ENCODE peak calls at places on chromosomes 5 and 9, in seven cellular contexts. N is upper lobe of left lung, I is A549, T is SK-N-SH, Y is sigmoid colon, D is ovary, Q is H1. K is an unnamed sample.

GRCh38 chr9:120610975-120611689 is 31.2 kb upstream of the CDK5RAP2 start:
- DNase-seq in N (no peak), I (peak), T (no peak), Y (no peak), D (no peak), Q (no peak), K (no peak)

GRCh38 chr5:66554211-66554610 is 42.0 kb upstream of the MAST4 start:
- DNase-seq in N (peak), I (no peak), T (no peak), Y (no peak), D (no peak), Q (no peak), K (no peak)

GRCh38 chr9:107929439-107929838 is 439.9 kb upstream of the KLF4 start:
- DNase-seq in N (peak), I (no peak), T (no peak), Y (peak), D (peak), Q (no peak), K (peak)

GRCh38 chr5:172175263-172175719 is 12.7 kb downstream of the STK10 start:
- DNase-seq in N (peak), I (no peak), T (no peak), Y (peak), D (no peak), Q (no peak), K (no peak)

GRCh38 chr9:73180373-73180772 is 28.7 kb downstream of the ANXA1 start:
- DNase-seq in N (no peak), I (no peak), T (no peak), Y (no peak), D (no peak), Q (no peak), K (no peak)

GRCh38 chr9:89684912-89685636 is 80.3 kb downstream of the GADD45G start:
- DNase-seq in N (peak), I (no peak), T (no peak), Y (no peak), D (peak), Q (no peak), K (no peak)

GRCh38 chr9:16521868-16522381 is 348.5 kb downstream of the BNC2 start:
- DNase-seq in N (peak), I (no peak), T (peak), Y (peak), D (no peak), Q (no peak), K (no peak)

GRCh38 chr5:60668715-60669304 is 31.2 kb downstream of the DEPDC1B start:
- DNase-seq in N (no peak), I (peak), T (peak), Y (no peak), D (no peak), Q (no peak), K (no peak)

GRCh38 chr9:121609845-121610637 is 41.4 kb upstream of the DAB2IP start:
- DNase-seq in N (peak), I (peak), T (no peak), Y (peak), D (no peak), Q (no peak), K (no peak)

GRCh38 chr5:8861764-8862163 is 684.1 kb downstream of the SEMA5A start:
- DNase-seq in N (no peak), I (no peak), T (no peak), Y (no peak), D (no peak), Q (no peak), K (no peak)

GRCh38 chr9:114400219-114400618 is 12.4 kb upstream of the AKNA start:
- DNase-seq in N (no peak), I (no peak), T (no peak), Y (no peak), D (no peak), Q (no peak), K (no peak)

GRCh38 chr5:39080168-39080567 is 6.0 kb upstream of the RICTOR start:
- DNase-seq in N (no peak), I (peak), T (no peak), Y (no peak), D (no peak), Q (no peak), K (no peak)

GRCh38 chr9:96514108-96514824 is 64.3 kb downstream of the HABP4 start:
- DNase-seq in N (no peak), I (no peak), T (no peak), Y (no peak), D (no peak), Q (no peak), K (peak)

GRCh38 chr5:138533973-138534941 is 8.8 kb downstream of the ETF1 start:
- DNase-seq in N (no peak), I (no peak), T (no peak), Y (no peak), D (no peak), Q (no peak), K (no peak)

GRCh38 chr5:100900142-100900795 is 2.8 kb downstream of the ST8SIA4 start:
- DNase-seq in N (peak), I (peak), T (no peak), Y (peak), D (no peak), Q (peak), K (peak)

GRCh38 chr9:116515541-116515940 is 171.6 kb upstream of the TRIM32 start:
- DNase-seq in N (no peak), I (no peak), T (no peak), Y (no peak), D (no peak), Q (no peak), K (no peak)

GRCh38 chr5:76145945-76146344 is 62.8 kb downstream of the SV2C start:
- DNase-seq in N (no peak), I (peak), T (no peak), Y (no peak), D (no peak), Q (no peak), K (no peak)

GRCh38 chr5:155311721-155312120 is 298.2 kb downstream of the KIF4B start:
- DNase-seq in N (no peak), I (no peak), T (no peak), Y (no peak), D (no peak), Q (no peak), K (no peak)

GRCh38 chr5:1385395-1386273 is 40.7 kb upstream of the CLPTM1L start:
- DNase-seq in N (peak), I (peak), T (peak), Y (peak), D (peak), Q (peak), K (peak)

GRCh38 chr9:110065527-110065926 is 142.4 kb downstream of the C9orf152 start:
- DNase-seq in N (no peak), I (no peak), T (no peak), Y (no peak), D (no peak), Q (no peak), K (no peak)

GRCh38 chr5:53424691-53425597 is 55.5 kb upstream of the FST start:
- DNase-seq in N (no peak), I (no peak), T (no peak), Y (no peak), D (no peak), Q (no peak), K (no peak)

GRCh38 chr5:75044406-75044805 is 8.0 kb downstream of the GCNT4 start:
- DNase-seq in N (no peak), I (no peak), T (no peak), Y (no peak), D (no peak), Q (no peak), K (no peak)

GRCh38 chr5:65209341-65209740 is 272.4 kb downstream of the ADAMTS6 start:
- DNase-seq in N (no peak), I (peak), T (no peak), Y (no peak), D (no peak), Q (no peak), K (no peak)

GRCh38 chr5:160511280-160511929 is 89.8 kb downstream of the PTTG1 start:
- DNase-seq in N (no peak), I (no peak), T (no peak), Y (no peak), D (no peak), Q (no peak), K (no peak)

GRCh38 chr9:129290606-129291005 is 112.5 kb upstream of the IER5L start:
- DNase-seq in N (peak), I (no peak), T (no peak), Y (peak), D (no peak), Q (no peak), K (no peak)

GRCh38 chr5:147901555-147901954 is 4.8 kb downstream of the C5orf46 start:
- DNase-seq in N (no peak), I (peak), T (no peak), Y (no peak), D (no peak), Q (no peak), K (no peak)

GRCh38 chr5:41191249-41191648 is 22.1 kb downstream of the C6 start:
- DNase-seq in N (no peak), I (no peak), T (no peak), Y (no peak), D (no peak), Q (no peak), K (no peak)

GRCh38 chr5:165560641-165561040 is 2055.2 kb downstream of the MAT2B start:
- DNase-seq in N (no peak), I (no peak), T (no peak), Y (no peak), D (no peak), Q (no peak), K (no peak)

GRCh38 chr9:134301387-134302129 is 24.7 kb upstream of the RXRA start:
- DNase-seq in N (no peak), I (no peak), T (peak), Y (no peak), D (peak), Q (no peak), K (no peak)

GRCh38 chr9:128575469-128575868 is 23.1 kb downstream of the SPTAN1 start:
- DNase-seq in N (no peak), I (no peak), T (no peak), Y (no peak), D (no peak), Q (no peak), K (no peak)

GRCh38 chr5:114363837-114364236 is 2.0 kb downstream of the KCNN2 start:
- DNase-seq in N (no peak), I (no peak), T (no peak), Y (no peak), D (no peak), Q (no peak), K (no peak)

GRCh38 chr5:114362977-114363721 is 1.3 kb downstream of the KCNN2 start:
- DNase-seq in N (no peak), I (peak), T (peak), Y (no peak), D (no peak), Q (peak), K (no peak)

GRCh38 chr5:114361724-114362196 is at the start of gene KCNN2:
- DNase-seq in N (peak), I (peak), T (peak), Y (peak), D (peak), Q (no peak), K (peak)

GRCh38 chr5:114360816-114361723 is 800 bp upstream of the KCNN2 start:
- DNase-seq in N (no peak), I (peak), T (peak), Y (no peak), D (peak), Q (peak), K (no peak)

DNA sequence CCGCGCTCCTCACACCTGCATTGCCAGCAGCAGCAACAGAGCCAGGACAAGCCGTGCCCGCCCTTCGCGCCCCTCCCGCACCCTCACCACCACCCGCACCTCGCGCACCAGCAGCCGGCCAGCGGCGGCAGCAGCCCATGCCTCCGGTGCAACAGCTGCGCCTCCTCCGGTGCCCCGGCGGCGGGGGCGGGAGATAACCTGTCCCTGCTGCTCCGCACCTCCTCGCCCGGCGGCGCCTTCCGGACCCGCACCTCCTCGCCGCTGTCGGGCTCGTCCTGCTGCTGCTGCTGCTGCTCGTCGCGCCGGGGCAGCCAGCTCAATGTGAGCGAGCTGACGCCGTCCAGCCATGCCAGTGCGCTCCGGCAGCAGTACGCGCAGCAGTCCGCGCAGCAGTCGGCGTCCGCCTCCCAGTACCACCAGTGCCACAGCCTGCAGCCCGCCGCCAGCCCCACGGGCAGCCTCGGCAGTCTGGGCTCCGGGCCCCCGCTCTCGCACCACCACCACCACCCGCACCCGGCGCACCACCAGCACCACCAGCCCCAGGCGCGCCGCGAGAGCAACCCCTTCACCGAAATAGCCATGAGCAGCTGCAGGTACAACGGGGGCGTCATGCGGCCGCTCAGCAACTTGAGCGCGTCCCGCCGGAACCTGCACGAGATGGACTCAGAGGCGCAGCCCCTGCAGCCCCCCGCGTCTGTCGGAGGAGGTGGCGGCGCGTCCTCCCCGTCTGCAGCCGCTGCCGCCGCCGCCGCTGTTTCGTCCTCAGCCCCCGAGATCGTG is 517 bp downstream of the KCNN2 start:
- DNase-seq in N (no peak), I (peak), T (peak), Y (no peak), D (no peak), Q (peak), K (no peak)
- TF ChIP-seq EP300 in N (no peak), I (no peak), T (no peak), Y (no peak), D (no peak), Q (no peak), K (no peak)

DNA sequence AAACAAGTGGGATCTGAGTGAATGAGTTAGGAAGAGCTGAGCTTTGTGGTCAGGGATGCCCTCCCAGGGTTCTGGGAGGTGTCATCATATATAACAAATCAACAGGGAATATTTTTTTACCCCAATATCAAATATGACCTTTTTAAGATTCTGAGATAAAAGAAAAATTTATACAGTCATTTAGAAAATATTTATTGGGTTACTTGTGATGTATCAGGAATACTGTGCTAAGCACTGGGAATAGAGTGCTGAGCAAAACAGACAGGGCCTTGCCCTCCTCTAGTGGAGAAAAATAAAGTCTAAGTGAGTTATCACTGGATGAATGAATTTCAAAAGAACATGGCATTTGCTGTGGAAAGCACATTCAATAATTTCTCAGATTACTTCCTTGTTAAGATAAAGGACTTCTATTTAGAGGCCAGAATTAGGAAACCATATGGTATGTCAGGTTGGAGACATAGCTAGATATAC is 102.9 kb downstream of the BOD1 start:
- DNase-seq in N (no peak), I (peak), T (no peak), Y (no peak), D (no peak), Q (no peak), K (no peak)
- TF ChIP-seq CTCF in N (no peak), I (no peak), T (peak), Y (no peak), D (no peak), Q (no peak), K (no peak)

GRCh38 chr9:4022435-4023067 is 277.3 kb downstream of the GLIS3 start:
- DNase-seq in N (no peak), I (peak), T (peak), Y (no peak), D (no peak), Q (no peak), K (no peak)

GRCh38 chr9:4030751-4031150 is 269.1 kb downstream of the GLIS3 start:
- DNase-seq in N (no peak), I (no peak), T (no peak), Y (no peak), D (no peak), Q (no peak), K (no peak)

GRCh38 chr9:4026925-4027324 is 272.9 kb downstream of the GLIS3 start:
- DNase-seq in N (no peak), I (no peak), T (no peak), Y (no peak), D (no peak), Q (no peak), K (no peak)

GRCh38 chr9:4024281-4024680 is 275.6 kb downstream of the GLIS3 start:
- DNase-seq in N (no peak), I (no peak), T (peak), Y (no peak), D (no peak), Q (no peak), K (no peak)

GRCh38 chr9:4027616-4028015 is 272.3 kb downstream of the GLIS3 start:
- DNase-seq in N (no peak), I (no peak), T (no peak), Y (no peak), D (no peak), Q (no peak), K (no peak)
- TF ChIP-seq EP300 in N (no peak), I (no peak), T (no peak), Y (no peak), D (no peak), Q (no peak), K (no peak)

GRCh38 chr5:151223447-151224264 is at the start of gene CCDC69:
- DNase-seq in N (peak), I (peak), T (peak), Y (peak), D (peak), Q (peak), K (peak)
- TF ChIP-seq CTCF in N (no peak), I (peak), T (peak), Y (peak), D (no peak), Q (no peak), K (peak)

DNA sequence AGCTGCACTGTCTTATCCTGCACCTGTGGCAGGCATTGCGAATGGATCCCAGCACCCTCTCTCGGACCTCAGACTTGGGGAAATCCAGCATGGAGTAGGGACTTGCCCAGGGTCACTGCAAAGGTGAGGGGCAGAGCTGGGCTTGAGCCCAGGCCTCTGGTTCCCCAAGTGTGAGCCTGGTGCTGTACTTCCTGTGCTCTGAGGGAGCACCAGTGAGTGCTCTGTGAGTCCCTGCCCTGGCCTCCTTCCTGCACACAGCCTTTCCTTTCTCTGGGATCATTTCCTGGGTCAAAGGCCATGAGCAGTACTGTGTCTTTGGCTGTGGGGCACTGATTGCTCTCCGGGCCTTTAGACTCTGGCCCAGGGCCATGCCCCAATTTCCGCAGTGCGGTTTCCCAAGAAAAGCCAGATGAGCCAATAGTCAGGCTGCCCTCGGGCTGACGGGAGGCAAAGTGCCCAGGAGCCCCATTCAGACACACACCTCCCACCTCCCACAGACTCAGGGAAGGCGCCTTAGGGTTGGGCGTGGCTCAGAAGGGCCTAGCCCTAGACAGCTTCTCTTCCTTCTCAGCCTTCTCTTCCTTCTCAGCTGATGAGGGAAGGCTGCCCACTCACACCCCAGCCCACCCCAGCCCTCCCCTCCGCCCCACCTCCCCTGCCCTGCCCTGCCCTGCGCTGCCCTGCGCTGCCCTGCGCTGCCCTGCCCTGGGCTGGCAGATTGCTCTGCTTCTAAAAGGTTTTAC is 23.3 kb upstream of the TRIM14 start:
- DNase-seq in N (peak), I (peak), T (peak), Y (no peak), D (no peak), Q (no peak), K (no peak)
- TF ChIP-seq EP300 in N (no peak), I (no peak), T (no peak), Y (no peak), D (no peak), Q (no peak), K (no peak)